ENCODE peak calls at places on chromosomes 4 and X, in six cellular contexts. Z is lung microvascular endothelial cell; Q is GM12865; L is AG09319; X is A549; F is stimulated activated CD8-positive, alpha-beta memory T cell treated with anti-CD3 and anti-CD28 coated beads, Interleukin-4, amount 100 ng/mL, for 48 hours. E is an unnamed sample.

GRCh38 chr4:7389719-7390118 is 45.0 kb downstream of the PSAPL1 start:
- DNase-seq in Z (no peak), Q (no peak), L (no peak), X (no peak), F (no peak), E (peak; percentile 6)

GRCh38 chr4:173247316-173247715 is 78.7 kb downstream of the GALNT7 start:
- DNase-seq in Z (no peak), Q (no peak), L (no peak), X (no peak), F (no peak), E (no peak)

GRCh38 chrX:154369453-154370299 is 4.8 kb downstream of the FLNA start:
- DNase-seq in Z (peak; percentile 92), Q (peak; percentile 76), L (peak; percentile 94), X (peak; percentile 55), F (peak; percentile 80), E (peak; percentile 82)

GRCh38 chrX:9997524-9997923 is 30.4 kb downstream of the CLDN34 start:
- DNase-seq in Z (peak; percentile 50), Q (peak; percentile 22), L (no peak), X (no peak), F (peak; percentile 73), E (peak; percentile 72)

GRCh38 chr4:8556341-8557150 is 23.6 kb upstream of the GPR78 start:
- DNase-seq in Z (no peak), Q (no peak), L (no peak), X (no peak), F (no peak), E (no peak)

GRCh38 chr4:123849495-123849894 is 452.9 kb downstream of the SPRY1 start:
- DNase-seq in Z (no peak), Q (no peak), L (no peak), X (no peak), F (no peak), E (no peak)

GRCh38 chr4:182555997-182556418 is 312.8 kb downstream of the TENM3 start:
- DNase-seq in Z (no peak), Q (no peak), L (peak; percentile 54), X (no peak), F (no peak), E (no peak)

GRCh38 chr4:72208421-72209075 is 176.7 kb downstream of the NPFFR2 start:
- DNase-seq in Z (no peak), Q (no peak), L (no peak), X (no peak), F (no peak), E (no peak)

GRCh38 chrX:63354484-63354883 is 3.4 kb upstream of the SPIN4 start:
- DNase-seq in Z (no peak), Q (no peak), L (no peak), X (no peak), F (no peak), E (no peak)

GRCh38 chr4:95095352-95095974 is 337.7 kb downstream of the BMPR1B start:
- DNase-seq in Z (peak; percentile 61), Q (no peak), L (no peak), X (no peak), F (no peak), E (no peak)

GRCh38 chr4:115315182-115315581 is 201.8 kb upstream of the NDST4 start:
- DNase-seq in Z (no peak), Q (no peak), L (no peak), X (no peak), F (no peak), E (no peak)

GRCh38 chr4:92305878-92306520 is 2.2 kb downstream of the GRID2 start:
- DNase-seq in Z (no peak), Q (no peak), L (no peak), X (no peak), F (no peak), E (no peak)

GRCh38 chr4:73064536-73064935 is 5.0 kb downstream of the COX18 start:
- DNase-seq in Z (no peak), Q (no peak), L (no peak), X (no peak), F (no peak), E (no peak)

GRCh38 chr4:78484574-78484973 is 67.0 kb upstream of the ANXA3 start:
- DNase-seq in Z (no peak), Q (no peak), L (no peak), X (no peak), F (no peak), E (no peak)

GRCh38 chr4:8218371-8219050 is 19.4 kb downstream of the SH3TC1 start:
- DNase-seq in Z (no peak), Q (no peak), L (no peak), X (no peak), F (no peak), E (no peak)

GRCh38 chr4:89579776-89580175 is 257.2 kb downstream of the SNCA start:
- DNase-seq in Z (no peak), Q (no peak), L (no peak), X (no peak), F (no peak), E (no peak)

GRCh38 chr4:15495621-15496020 is 25.9 kb downstream of the CC2D2A start:
- DNase-seq in Z (no peak), Q (no peak), L (no peak), X (no peak), F (no peak), E (no peak)

GRCh38 chr4:138401330-138401729 is 159.2 kb upstream of the SLC7A11 start:
- DNase-seq in Z (no peak), Q (no peak), L (no peak), X (no peak), F (no peak), E (no peak)

E was measured in activated CD8-positive, alpha-beta memory T cell treated with anti-CD3 and anti-CD28 coated beads, Interleukin-2, amount 50 U/mL, for 48 hours.